ENCODE peak calls at places on chromosomes 3 and 15, in seven cellular contexts. One of them, this sample, is unnamed.
A peak's percentile ranks its signal among the peaks of the same experiment; 100 is the strongest.

GRCh38 chr3:108818404-108818803 is 4.2 kb upstream of the TRAT1 start:
- DNase-seq in GM12878: no peak
- DNase-seq in stomach: peak; percentile 28
- DNase-seq in suprapubic skin: no peak
- DNase-seq in transverse colon: peak; percentile 47
- DNase-seq in K562: peak; percentile 2
- DNase-seq in sigmoid colon: no peak
- DNase-seq in this sample: no peak

GRCh38 chr15:92801412-92801773 is 98.7 kb upstream of the CHD2 start:
- DNase-seq in GM12878: no peak
- DNase-seq in stomach: no peak
- DNase-seq in suprapubic skin: no peak
- DNase-seq in transverse colon: peak; percentile 35
- DNase-seq in K562: no peak
- DNase-seq in sigmoid colon: no peak
- DNase-seq in this sample: peak; percentile 23

GRCh38 chr15:25712192-25712960 is 150.8 kb downstream of the ATP10A start:
- DNase-seq in GM12878: no peak
- DNase-seq in stomach: no peak
- DNase-seq in suprapubic skin: no peak
- DNase-seq in transverse colon: no peak
- DNase-seq in K562: no peak
- DNase-seq in sigmoid colon: peak; percentile 36
- DNase-seq in this sample: no peak

GRCh38 chr3:111227216-111227615 is 155.6 kb downstream of the NECTIN3 start:
- DNase-seq in GM12878: no peak
- DNase-seq in stomach: no peak
- DNase-seq in suprapubic skin: no peak
- DNase-seq in transverse colon: no peak
- DNase-seq in K562: no peak
- DNase-seq in sigmoid colon: no peak
- DNase-seq in this sample: no peak

GRCh38 chr3:17032407-17033034 is 147.8 kb downstream of the PLCL2 start:
- DNase-seq in GM12878: no peak
- DNase-seq in stomach: no peak
- DNase-seq in suprapubic skin: no peak
- DNase-seq in transverse colon: no peak
- DNase-seq in K562: peak; percentile 24
- DNase-seq in sigmoid colon: no peak
- DNase-seq in this sample: no peak

GRCh38 chr3:151912041-151912440 is 38.6 kb downstream of the SUCNR1 start:
- DNase-seq in GM12878: no peak
- DNase-seq in stomach: no peak
- DNase-seq in suprapubic skin: no peak
- DNase-seq in transverse colon: no peak
- DNase-seq in K562: no peak
- DNase-seq in sigmoid colon: no peak
- DNase-seq in this sample: no peak

GRCh38 chr15:49255966-49256759 is 86.1 kb downstream of the GALK2 start:
- DNase-seq in GM12878: no peak
- DNase-seq in stomach: no peak
- DNase-seq in suprapubic skin: no peak
- DNase-seq in transverse colon: no peak
- DNase-seq in K562: no peak
- DNase-seq in sigmoid colon: no peak
- DNase-seq in this sample: no peak

GRCh38 chr15:43270676-43271306 is 4.1 kb upstream of the TGM5 start:
- DNase-seq in GM12878: no peak
- DNase-seq in stomach: no peak
- DNase-seq in suprapubic skin: no peak
- DNase-seq in transverse colon: no peak
- DNase-seq in K562: no peak
- DNase-seq in sigmoid colon: no peak
- DNase-seq in this sample: no peak

GRCh38 chr3:141372656-141373055 is 4.4 kb downstream of the ZBTB38 start:
- DNase-seq in GM12878: no peak
- DNase-seq in stomach: no peak
- DNase-seq in suprapubic skin: no peak
- DNase-seq in transverse colon: no peak
- DNase-seq in K562: no peak
- DNase-seq in sigmoid colon: no peak
- DNase-seq in this sample: no peak

GRCh38 chr3:4976109-4976508 is 3.1 kb upstream of the BHLHE40 start:
- DNase-seq in GM12878: no peak
- DNase-seq in stomach: peak; percentile 48
- DNase-seq in suprapubic skin: no peak
- DNase-seq in transverse colon: peak; percentile 60
- DNase-seq in K562: peak; percentile 57
- DNase-seq in sigmoid colon: no peak
- DNase-seq in this sample: no peak

GRCh38 chr3:146969356-146969755 is 364.2 kb upstream of the PLSCR5 start:
- DNase-seq in GM12878: no peak
- DNase-seq in stomach: no peak
- DNase-seq in suprapubic skin: no peak
- DNase-seq in transverse colon: no peak
- DNase-seq in K562: no peak
- DNase-seq in sigmoid colon: no peak
- DNase-seq in this sample: no peak

GRCh38 chr15:57388199-57388863 is 12.0 kb downstream of the CGNL1 start:
- DNase-seq in GM12878: no peak
- DNase-seq in stomach: no peak
- DNase-seq in suprapubic skin: no peak
- DNase-seq in transverse colon: no peak
- DNase-seq in K562: no peak
- DNase-seq in sigmoid colon: no peak
- DNase-seq in this sample: no peak

GRCh38 chr3:185067173-185067572 is 85.7 kb downstream of the C3orf70 start:
- DNase-seq in GM12878: no peak
- DNase-seq in stomach: no peak
- DNase-seq in suprapubic skin: no peak
- DNase-seq in transverse colon: no peak
- DNase-seq in K562: no peak
- DNase-seq in sigmoid colon: no peak
- DNase-seq in this sample: no peak

GRCh38 chr3:94082412-94082937 is 19.6 kb downstream of the NSUN3 start:
- DNase-seq in GM12878: no peak
- DNase-seq in stomach: no peak
- DNase-seq in suprapubic skin: no peak
- DNase-seq in transverse colon: no peak
- DNase-seq in K562: no peak
- DNase-seq in sigmoid colon: no peak
- DNase-seq in this sample: no peak

GRCh38 chr3:65678480-65678879 is 360.2 kb downstream of the MAGI1 start:
- DNase-seq in GM12878: no peak
- DNase-seq in stomach: no peak
- DNase-seq in suprapubic skin: no peak
- DNase-seq in transverse colon: no peak
- DNase-seq in K562: no peak
- DNase-seq in sigmoid colon: no peak
- DNase-seq in this sample: no peak

GRCh38 chr15:78906310-78906608 is 33.6 kb downstream of the MORF4L1 start:
- DNase-seq in GM12878: no peak
- DNase-seq in stomach: peak; percentile 69
- DNase-seq in suprapubic skin: no peak
- DNase-seq in transverse colon: no peak
- DNase-seq in K562: no peak
- DNase-seq in sigmoid colon: no peak
- DNase-seq in this sample: no peak

GRCh38 chr15:101003076-101003475 is 83.9 kb downstream of the LRRK1 start:
- DNase-seq in GM12878: no peak
- DNase-seq in stomach: no peak
- DNase-seq in suprapubic skin: no peak
- DNase-seq in transverse colon: peak; percentile 3
- DNase-seq in K562: no peak
- DNase-seq in sigmoid colon: no peak
- DNase-seq in this sample: no peak

GRCh38 chr3:9211155-9211950 is 38.1 kb downstream of the SRGAP3 start:
- DNase-seq in GM12878: no peak
- DNase-seq in stomach: no peak
- DNase-seq in suprapubic skin: no peak
- DNase-seq in transverse colon: no peak
- DNase-seq in K562: no peak
- DNase-seq in sigmoid colon: no peak
- DNase-seq in this sample: no peak

GRCh38 chr15:94081829-94082228 is 149.5 kb upstream of the MCTP2 start:
- DNase-seq in GM12878: no peak
- DNase-seq in stomach: no peak
- DNase-seq in suprapubic skin: no peak
- DNase-seq in transverse colon: no peak
- DNase-seq in K562: no peak
- DNase-seq in sigmoid colon: no peak
- DNase-seq in this sample: no peak

GRCh38 chr15:94080416-94080815 is 150.9 kb upstream of the MCTP2 start:
- DNase-seq in GM12878: no peak
- DNase-seq in stomach: no peak
- DNase-seq in suprapubic skin: peak; percentile 77
- DNase-seq in transverse colon: no peak
- DNase-seq in K562: no peak
- DNase-seq in sigmoid colon: no peak
- DNase-seq in this sample: no peak

GRCh38 chr15:94080989-94081605 is 150.3 kb upstream of the MCTP2 start:
- DNase-seq in GM12878: no peak
- DNase-seq in stomach: no peak
- DNase-seq in suprapubic skin: no peak
- DNase-seq in transverse colon: no peak
- DNase-seq in K562: no peak
- DNase-seq in sigmoid colon: no peak
- DNase-seq in this sample: no peak

GRCh38 chr15:94086360-94086759 is 145.0 kb upstream of the MCTP2 start:
- DNase-seq in GM12878: no peak
- DNase-seq in stomach: no peak
- DNase-seq in suprapubic skin: no peak
- DNase-seq in transverse colon: no peak
- DNase-seq in K562: no peak
- DNase-seq in sigmoid colon: no peak
- DNase-seq in this sample: no peak

DNA sequence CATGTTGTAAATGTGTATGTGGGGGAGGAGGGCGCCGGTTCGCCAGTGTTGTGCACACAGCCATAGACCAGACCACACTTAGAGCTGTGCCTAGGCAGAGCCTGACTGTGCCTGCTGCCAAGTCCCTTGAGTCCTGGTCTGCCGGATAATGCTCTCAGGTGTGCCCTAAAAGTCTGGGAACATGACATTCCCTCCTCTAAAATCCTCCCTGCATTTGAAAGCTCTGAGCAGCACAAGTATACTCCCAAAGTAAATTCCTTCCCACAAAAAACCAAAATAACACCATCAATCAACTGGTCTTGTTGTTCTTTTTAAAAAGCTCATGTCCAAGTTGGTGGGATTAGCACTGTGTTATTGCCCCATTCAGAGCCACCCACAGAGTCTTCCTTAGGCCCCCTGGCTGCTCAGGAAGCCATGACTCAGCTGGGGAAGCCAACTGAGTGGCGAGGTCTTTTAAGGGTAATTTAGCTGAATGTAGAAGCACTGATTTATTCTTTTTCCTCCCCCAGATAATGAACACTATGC is 147.8 kb upstream of the MCTP2 start:
- DNase-seq in GM12878: no peak
- DNase-seq in stomach: no peak
- DNase-seq in suprapubic skin: no peak
- DNase-seq in transverse colon: peak; percentile 19
- DNase-seq in K562: no peak
- DNase-seq in sigmoid colon: peak; percentile 73
- DNase-seq in this sample: no peak
- TF ChIP-seq POLR2AphosphoS5 in GM12878: no peak
- TF ChIP-seq POLR2AphosphoS5 in stomach: peak; percentile 78
- TF ChIP-seq POLR2AphosphoS5 in suprapubic skin: no peak
- TF ChIP-seq POLR2AphosphoS5 in transverse colon: peak; percentile 19
- TF ChIP-seq POLR2AphosphoS5 in K562: no peak
- TF ChIP-seq POLR2AphosphoS5 in sigmoid colon: peak; percentile 29
- TF ChIP-seq POLR2AphosphoS5 in this sample: no peak

GRCh38 chr3:179451335-179452165 is at the start of gene GNB4:
- DNase-seq in GM12878: no peak
- DNase-seq in stomach: peak; percentile 73
- DNase-seq in suprapubic skin: peak; percentile 78
- DNase-seq in transverse colon: peak; percentile 62
- DNase-seq in K562: peak; percentile 82
- DNase-seq in sigmoid colon: peak; percentile 88
- DNase-seq in this sample: peak; percentile 86
- TF ChIP-seq EP300 in GM12878: no peak
- TF ChIP-seq EP300 in stomach: no peak
- TF ChIP-seq EP300 in suprapubic skin: no peak
- TF ChIP-seq EP300 in transverse colon: no peak
- TF ChIP-seq EP300 in K562: no peak
- TF ChIP-seq EP300 in sigmoid colon: no peak
- TF ChIP-seq EP300 in this sample: no peak

DNA sequence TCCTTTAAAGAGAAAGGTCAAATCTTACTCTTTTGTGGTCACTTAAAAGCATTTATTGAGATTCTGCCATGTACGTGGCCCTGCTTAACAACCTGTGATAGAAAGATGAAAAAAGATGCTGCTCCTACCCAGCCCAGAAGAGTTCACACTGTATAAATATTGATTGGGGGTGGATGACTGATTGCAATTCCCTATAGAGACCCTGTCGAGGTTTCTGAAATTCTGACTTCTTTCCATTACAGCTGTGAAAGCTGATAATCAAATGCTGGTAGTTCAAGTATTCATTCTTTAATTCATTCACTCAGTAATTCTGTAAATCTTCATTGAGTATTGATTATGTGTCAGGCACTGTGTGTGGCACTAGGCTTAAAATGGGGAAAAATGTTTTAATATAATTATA is 114.0 kb upstream of the CHL1 start:
- DNase-seq in GM12878: no peak
- DNase-seq in stomach: no peak
- DNase-seq in suprapubic skin: no peak
- DNase-seq in transverse colon: no peak
- DNase-seq in K562: no peak
- DNase-seq in sigmoid colon: no peak
- DNase-seq in this sample: no peak
- TF ChIP-seq POLR2AphosphoS5 in GM12878: no peak
- TF ChIP-seq POLR2AphosphoS5 in stomach: no peak
- TF ChIP-seq POLR2AphosphoS5 in suprapubic skin: no peak
- TF ChIP-seq POLR2AphosphoS5 in transverse colon: no peak
- TF ChIP-seq POLR2AphosphoS5 in K562: no peak
- TF ChIP-seq POLR2AphosphoS5 in sigmoid colon: no peak
- TF ChIP-seq POLR2AphosphoS5 in this sample: no peak

GRCh38 chr3:156483961-156484787 is 70.7 kb downstream of the SSR3 start:
- DNase-seq in GM12878: peak; percentile 77
- DNase-seq in stomach: no peak
- DNase-seq in suprapubic skin: no peak
- DNase-seq in transverse colon: peak; percentile 31
- DNase-seq in K562: no peak
- DNase-seq in sigmoid colon: peak; percentile 66
- DNase-seq in this sample: no peak
- TF ChIP-seq EP300 in GM12878: no peak
- TF ChIP-seq EP300 in stomach: no peak
- TF ChIP-seq EP300 in suprapubic skin: no peak
- TF ChIP-seq EP300 in transverse colon: no peak
- TF ChIP-seq EP300 in K562: no peak
- TF ChIP-seq EP300 in sigmoid colon: no peak
- TF ChIP-seq EP300 in this sample: no peak